ENCODE peak calls at places on chromosome 12, in ten cellular contexts. E is psoas muscle; D is A549; X is tibial artery; S is lower lobe of right lung; V is mesendoderm; Y is stomach; C is IMR-90; Q is CD4-positive, CD25-positive, alpha-beta regulatory T cell; U is pancreas. H is an unnamed sample.

GRCh38 chr12:68334136-68334535 is 2.0 kb upstream of the MDM1 start:
- DNase-seq in D (no peak), V (peak; percentile 43), C (no peak), U (no peak), Q (peak; percentile 2), X (no peak), E (no peak), Y (no peak), S (no peak), H (peak; percentile 19)

GRCh38 chr12:121253638-121254335 is 42.7 kb downstream of the CAMKK2 start:
- DNase-seq in C (no peak), V (no peak), U (no peak), D (no peak), S (no peak), Q (no peak), X (no peak), Y (no peak), E (no peak), H (no peak)

GRCh38 chr12:25135531-25136154 is 59.3 kb downstream of the DNAI7 start:
- DNase-seq in E (no peak), V (peak; percentile 88), D (no peak), C (no peak), Y (no peak), X (no peak), S (no peak), U (no peak), Q (no peak), H (no peak)

GRCh38 chr12:40559865-40560264 is 132.4 kb upstream of the CNTN1 start:
- DNase-seq in D (no peak), C (no peak), V (no peak), S (no peak), U (no peak), X (no peak), E (no peak), Y (no peak), Q (no peak), H (no peak)

GRCh38 chr12:68259318-68259940 is 6.0 kb upstream of the IL22 start:
- DNase-seq in U (no peak), Y (no peak), C (peak; percentile 92), V (no peak), E (no peak), X (no peak), S (no peak), D (no peak), Q (no peak), H (no peak)

GRCh38 chr12:109111775-109112491 is 4.5 kb upstream of the ACACB start:
- DNase-seq in X (peak; percentile 78), V (peak; percentile 63), Q (peak; percentile 24), S (peak; percentile 68), C (peak; percentile 49), U (peak; percentile 74), Y (peak; percentile 76), D (peak; percentile 72), E (peak; percentile 74), H (peak; percentile 42)

GRCh38 chr12:26177303-26177702 is 18.1 kb upstream of the SSPN start:
- DNase-seq in C (no peak), U (no peak), S (no peak), D (no peak), E (no peak), Q (no peak), Y (no peak), V (no peak), X (no peak), H (no peak)

GRCh38 chr12:5043589-5044419 is at the start of gene KCNA5:
- DNase-seq in Y (no peak), Q (no peak), U (no peak), S (no peak), E (no peak), C (no peak), V (peak; percentile 63), D (no peak), X (peak; percentile 93), H (no peak)

GRCh38 chr12:31033681-31034080 is 40.0 kb upstream of the DDX11 start:
- DNase-seq in D (no peak), C (no peak), S (no peak), Y (no peak), V (no peak), U (no peak), E (no peak), Q (no peak), X (no peak), H (no peak)

GRCh38 chr12:131806654-131807053 is 21.5 kb upstream of the MMP17 start:
- DNase-seq in E (no peak), Q (no peak), V (no peak), D (no peak), X (no peak), Y (no peak), C (no peak), U (no peak), S (peak; percentile 4), H (no peak)

GRCh38 chr12:93634416-93634815 is 42.8 kb upstream of the CRADD start:
- DNase-seq in X (no peak), Y (no peak), S (no peak), D (no peak), V (no peak), Q (no peak), U (no peak), E (no peak), C (peak; percentile 64), H (no peak)

GRCh38 chr12:95774311-95775045 is 16.1 kb downstream of the NTN4 start:
- DNase-seq in V (no peak), Q (no peak), C (peak; percentile 79), X (no peak), Y (no peak), D (no peak), U (no peak), E (no peak), S (no peak), H (no peak)

GRCh38 chr12:48717252-48717695 is 767 bp upstream of the CCNT1 start:
- DNase-seq in Y (no peak), V (peak; percentile 16), C (peak; percentile 4), X (no peak), S (no peak), U (no peak), D (no peak), Q (no peak), E (no peak), H (no peak)

GRCh38 chr12:92608418-92609091 is 94.2 kb upstream of the PLEKHG7 start:
- DNase-seq in S (no peak), Q (no peak), U (no peak), E (no peak), V (peak; percentile 70), C (peak; percentile 67), D (peak; percentile 27), Y (no peak), X (no peak), H (no peak)

DNA sequence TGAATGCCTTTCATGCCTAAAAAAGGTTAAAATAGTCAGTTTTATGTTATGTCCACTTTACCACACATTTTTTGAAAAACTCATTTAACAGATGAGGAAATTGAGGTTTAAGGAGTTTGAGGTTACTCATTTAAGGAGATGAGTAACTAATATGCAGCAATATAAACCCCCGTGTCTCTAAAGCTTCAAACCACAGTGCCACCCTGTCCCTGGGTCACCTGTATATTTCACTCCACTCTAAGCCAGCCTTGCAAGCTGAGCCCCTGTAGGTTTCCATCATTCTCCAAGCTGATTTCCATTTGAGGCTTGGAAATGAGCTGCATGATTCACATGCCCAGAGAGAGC is 64.4 kb downstream of the NUAK1 start:
- DNase-seq in S (no peak), D (no peak), X (no peak), Y (no peak), E (no peak), C (no peak), Q (no peak), V (no peak), U (no peak), H (no peak)
- H3K27ac ChIP-seq in S (peak overlapping the region; percentile 20), D (peak overlapping the region; percentile 7), X (peak overlapping the region; percentile 78), Y (no peak overlapping the region), E (no peak overlapping the region), C (peak overlapping the region; percentile 5), Q (no peak overlapping the region), V (no peak overlapping the region), U (no peak overlapping the region), H (no peak overlapping the region)

GRCh38 chr12:13000616-13000934 is 510 bp upstream of the HEBP1 start:
- DNase-seq in Q (no peak), U (no peak), X (no peak), E (no peak), D (peak; percentile 58), V (peak; percentile 73), S (no peak), Y (no peak), C (no peak), H (no peak)

GRCh38 chr12:13002301-13003097 is 2.4 kb upstream of the HEBP1 start:
- DNase-seq in C (peak; percentile 23), D (no peak), E (no peak), V (no peak), U (no peak), Y (no peak), Q (no peak), S (no peak), X (no peak), H (no peak)

GRCh38 chr12:13000935-13001724 is 1.1 kb upstream of the HEBP1 start:
- DNase-seq in E (peak; percentile 58), X (peak; percentile 75), U (peak; percentile 64), C (peak; percentile 32), Y (peak; percentile 51), S (peak; percentile 79), D (peak; percentile 86), V (peak; percentile 74), Q (peak; percentile 23), H (peak; percentile 54)

GRCh38 chr12:12999959-13000615 is at the start of gene HEBP1:
- DNase-seq in X (peak; percentile 97), V (peak; percentile 91), C (peak; percentile 84), D (peak; percentile 90), E (peak; percentile 95), S (peak; percentile 96), Q (peak; percentile 93), Y (peak; percentile 97), U (peak; percentile 99), H (peak; percentile 93)

GRCh38 chr12:13001725-13002040 is 1.6 kb upstream of the HEBP1 start:
- DNase-seq in V (peak; percentile 27), U (no peak), S (no peak), Y (no peak), E (no peak), Q (no peak), X (no peak), C (no peak), D (no peak), H (no peak)
- H3K4me3 ChIP-seq in V (no peak overlapping the region), U (peak overlapping the region; percentile 78), S (peak overlapping the region; percentile 83), Y (peak overlapping the region; percentile 70), E (peak overlapping the region; percentile 92), Q (peak overlapping the region; percentile 37), X (peak overlapping the region; percentile 69), C (peak overlapping the region; percentile 53), D (peak overlapping the region; percentile 88), H (peak overlapping the region; percentile 52)

DNA sequence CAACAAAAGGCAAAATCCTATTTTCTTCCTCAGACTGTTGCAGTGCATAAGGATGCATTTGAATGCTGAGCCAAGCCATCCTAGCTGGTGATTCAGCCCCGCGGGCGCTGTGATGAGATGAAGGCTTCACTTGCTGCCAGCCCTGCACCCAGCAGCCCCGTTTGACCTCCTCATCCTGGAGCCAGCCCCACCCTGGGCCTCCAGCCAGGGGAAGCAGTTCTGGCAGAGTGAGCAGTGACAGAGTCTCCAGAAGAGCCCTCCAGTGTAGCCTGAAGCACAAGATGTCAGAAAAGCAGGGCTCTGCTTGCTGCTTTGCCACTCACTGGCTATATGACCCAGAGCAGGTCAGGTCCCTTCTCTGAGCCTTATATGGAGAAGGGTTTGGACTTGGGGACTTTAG is 96.2 kb upstream of the HSPB8 start:
- DNase-seq in C (no peak), U (no peak), E (peak; percentile 14), X (no peak), D (no peak), S (no peak), Q (no peak), Y (no peak), V (no peak), H (no peak)
- H3K4me1 ChIP-seq in C (no peaks in the 10 kb centered on the region), U (no peaks in the 10 kb centered on the region), E (no peaks in the 10 kb centered on the region), X (no peaks in the 10 kb centered on the region), D (no peaks in the 10 kb centered on the region), S (no peaks in the 10 kb centered on the region), Q (no peaks in the 10 kb centered on the region), Y (no peaks in the 10 kb centered on the region), V (no peaks in the 10 kb centered on the region), H (no peaks in the 10 kb centered on the region)

GRCh38 chr12:6386038-6386437 is 2.1 kb downstream of the LTBR start:
- DNase-seq in Q (no peak), U (no peak), E (no peak), X (no peak), D (no peak), Y (no peak), V (no peak), C (no peak), S (no peak), H (no peak)
- H3K27ac ChIP-seq in Q (no peak overlapping the region), U (no peak overlapping the region), E (no peak overlapping the region), X (peak overlapping the region; percentile 23), D (peak overlapping the region; percentile 67), Y (peak overlapping the region; percentile 96), V (no peak overlapping the region), C (no peak overlapping the region), S (no peak overlapping the region), H (no peak overlapping the region)